ENCODE peak calls at places on chromosome 16, in nine cellular contexts. One of them, this sample, is unnamed.

GRCh38 chr16:70364399-70364798 is 17.7 kb downstream of the DDX19A start:
- DNase-seq in mesendoderm: no peak
- DNase-seq in GM13976: no peak
- DNase-seq in activated T-helper 9 cell treated with anti-CD3 and anti-CD28 coated beads, Interleukin-2, amount 50 U/mL, for 16 hours: no peak
- DNase-seq in activated CD8-positive, alpha-beta memory T cell treated with anti-CD3 and anti-CD28 coated beads, Interleukin-2, amount 10 ng/mL, durations not matched to agents 7 days and 5 days: no peak
- DNase-seq in GM03348: no peak
- DNase-seq in coronary artery: no peak
- DNase-seq in stimulated activated CD4-positive, alpha-beta T cell treated with anti-CD3 and anti-CD28 coated beads, Interleukin-4, amount 100 ng/mL, for 24 hours: no peak
- DNase-seq in ureter: no peak
- DNase-seq in this sample: no peak

GRCh38 chr16:59605706-59606105 is 871.6 kb upstream of the GOT2 start:
- DNase-seq in ureter: no peak
- DNase-seq in mesendoderm: no peak
- DNase-seq in coronary artery: no peak
- DNase-seq in stimulated activated CD4-positive, alpha-beta T cell treated with anti-CD3 and anti-CD28 coated beads, Interleukin-4, amount 100 ng/mL, for 24 hours: no peak
- DNase-seq in activated CD8-positive, alpha-beta memory T cell treated with anti-CD3 and anti-CD28 coated beads, Interleukin-2, amount 10 ng/mL, durations not matched to agents 7 days and 5 days: no peak
- DNase-seq in activated T-helper 9 cell treated with anti-CD3 and anti-CD28 coated beads, Interleukin-2, amount 50 U/mL, for 16 hours: no peak
- DNase-seq in GM03348: no peak
- DNase-seq in GM13976: no peak
- DNase-seq in this sample: no peak

GRCh38 chr16:69181-69580 is 3.2 kb downstream of the RHBDF1 start:
- DNase-seq in activated T-helper 9 cell treated with anti-CD3 and anti-CD28 coated beads, Interleukin-2, amount 50 U/mL, for 16 hours: no peak
- DNase-seq in GM03348: no peak
- DNase-seq in stimulated activated CD4-positive, alpha-beta T cell treated with anti-CD3 and anti-CD28 coated beads, Interleukin-4, amount 100 ng/mL, for 24 hours: no peak
- DNase-seq in activated CD8-positive, alpha-beta memory T cell treated with anti-CD3 and anti-CD28 coated beads, Interleukin-2, amount 10 ng/mL, durations not matched to agents 7 days and 5 days: no peak
- DNase-seq in mesendoderm: no peak
- DNase-seq in ureter: no peak
- DNase-seq in GM13976: no peak
- DNase-seq in coronary artery: no peak
- DNase-seq in this sample: no peak

GRCh38 chr16:61926766-61927165 is 109.5 kb downstream of the CDH8 start:
- DNase-seq in ureter: no peak
- DNase-seq in mesendoderm: no peak
- DNase-seq in activated CD8-positive, alpha-beta memory T cell treated with anti-CD3 and anti-CD28 coated beads, Interleukin-2, amount 10 ng/mL, durations not matched to agents 7 days and 5 days: no peak
- DNase-seq in stimulated activated CD4-positive, alpha-beta T cell treated with anti-CD3 and anti-CD28 coated beads, Interleukin-4, amount 100 ng/mL, for 24 hours: no peak
- DNase-seq in activated T-helper 9 cell treated with anti-CD3 and anti-CD28 coated beads, Interleukin-2, amount 50 U/mL, for 16 hours: no peak
- DNase-seq in GM13976: no peak
- DNase-seq in GM03348: no peak
- DNase-seq in coronary artery: no peak
- DNase-seq in this sample: no peak

GRCh38 chr16:78300469-78300868 is 201.0 kb downstream of the WWOX start:
- DNase-seq in mesendoderm: no peak
- DNase-seq in activated T-helper 9 cell treated with anti-CD3 and anti-CD28 coated beads, Interleukin-2, amount 50 U/mL, for 16 hours: no peak
- DNase-seq in activated CD8-positive, alpha-beta memory T cell treated with anti-CD3 and anti-CD28 coated beads, Interleukin-2, amount 10 ng/mL, durations not matched to agents 7 days and 5 days: no peak
- DNase-seq in GM13976: no peak
- DNase-seq in stimulated activated CD4-positive, alpha-beta T cell treated with anti-CD3 and anti-CD28 coated beads, Interleukin-4, amount 100 ng/mL, for 24 hours: no peak
- DNase-seq in ureter: no peak
- DNase-seq in GM03348: no peak
- DNase-seq in coronary artery: no peak
- DNase-seq in this sample: no peak

GRCh38 chr16:6643083-6643686 is 689.5 kb upstream of the RBFOX1 start:
- DNase-seq in mesendoderm: peak
- DNase-seq in GM13976: peak
- DNase-seq in ureter: peak
- DNase-seq in coronary artery: no peak
- DNase-seq in stimulated activated CD4-positive, alpha-beta T cell treated with anti-CD3 and anti-CD28 coated beads, Interleukin-4, amount 100 ng/mL, for 24 hours: peak
- DNase-seq in activated T-helper 9 cell treated with anti-CD3 and anti-CD28 coated beads, Interleukin-2, amount 50 U/mL, for 16 hours: peak
- DNase-seq in activated CD8-positive, alpha-beta memory T cell treated with anti-CD3 and anti-CD28 coated beads, Interleukin-2, amount 10 ng/mL, durations not matched to agents 7 days and 5 days: peak
- DNase-seq in GM03348: peak
- DNase-seq in this sample: peak

GRCh38 chr16:53726625-53727024 is 22.7 kb downstream of the FTO start:
- DNase-seq in GM13976: no peak
- DNase-seq in stimulated activated CD4-positive, alpha-beta T cell treated with anti-CD3 and anti-CD28 coated beads, Interleukin-4, amount 100 ng/mL, for 24 hours: no peak
- DNase-seq in coronary artery: no peak
- DNase-seq in activated T-helper 9 cell treated with anti-CD3 and anti-CD28 coated beads, Interleukin-2, amount 50 U/mL, for 16 hours: no peak
- DNase-seq in ureter: no peak
- DNase-seq in activated CD8-positive, alpha-beta memory T cell treated with anti-CD3 and anti-CD28 coated beads, Interleukin-2, amount 10 ng/mL, durations not matched to agents 7 days and 5 days: no peak
- DNase-seq in GM03348: no peak
- DNase-seq in mesendoderm: no peak
- DNase-seq in this sample: no peak

GRCh38 chr16:15491430-15491829 is 57.0 kb downstream of the BMERB1 start:
- DNase-seq in activated CD8-positive, alpha-beta memory T cell treated with anti-CD3 and anti-CD28 coated beads, Interleukin-2, amount 10 ng/mL, durations not matched to agents 7 days and 5 days: no peak
- DNase-seq in coronary artery: no peak
- DNase-seq in GM13976: no peak
- DNase-seq in mesendoderm: no peak
- DNase-seq in activated T-helper 9 cell treated with anti-CD3 and anti-CD28 coated beads, Interleukin-2, amount 50 U/mL, for 16 hours: no peak
- DNase-seq in GM03348: no peak
- DNase-seq in stimulated activated CD4-positive, alpha-beta T cell treated with anti-CD3 and anti-CD28 coated beads, Interleukin-4, amount 100 ng/mL, for 24 hours: no peak
- DNase-seq in ureter: no peak
- DNase-seq in this sample: no peak

GRCh38 chr16:70298988-70299938 is at the start of gene DDX19B:
- DNase-seq in GM13976: peak
- DNase-seq in mesendoderm: peak
- DNase-seq in ureter: peak
- DNase-seq in activated T-helper 9 cell treated with anti-CD3 and anti-CD28 coated beads, Interleukin-2, amount 50 U/mL, for 16 hours: peak
- DNase-seq in activated CD8-positive, alpha-beta memory T cell treated with anti-CD3 and anti-CD28 coated beads, Interleukin-2, amount 10 ng/mL, durations not matched to agents 7 days and 5 days: peak
- DNase-seq in stimulated activated CD4-positive, alpha-beta T cell treated with anti-CD3 and anti-CD28 coated beads, Interleukin-4, amount 100 ng/mL, for 24 hours: peak
- DNase-seq in coronary artery: peak
- DNase-seq in GM03348: peak
- DNase-seq in this sample: no peak

GRCh38 chr16:65667013-65667578 is 545.2 kb upstream of the CDH11 start:
- DNase-seq in coronary artery: no peak
- DNase-seq in GM03348: peak
- DNase-seq in ureter: no peak
- DNase-seq in GM13976: no peak
- DNase-seq in activated CD8-positive, alpha-beta memory T cell treated with anti-CD3 and anti-CD28 coated beads, Interleukin-2, amount 10 ng/mL, durations not matched to agents 7 days and 5 days: no peak
- DNase-seq in mesendoderm: peak
- DNase-seq in stimulated activated CD4-positive, alpha-beta T cell treated with anti-CD3 and anti-CD28 coated beads, Interleukin-4, amount 100 ng/mL, for 24 hours: no peak
- DNase-seq in activated T-helper 9 cell treated with anti-CD3 and anti-CD28 coated beads, Interleukin-2, amount 50 U/mL, for 16 hours: no peak
- DNase-seq in this sample: no peak

GRCh38 chr16:85395913-85396878 is 216.9 kb upstream of the GSE1 start:
- DNase-seq in mesendoderm: no peak
- DNase-seq in ureter: peak
- DNase-seq in coronary artery: no peak
- DNase-seq in stimulated activated CD4-positive, alpha-beta T cell treated with anti-CD3 and anti-CD28 coated beads, Interleukin-4, amount 100 ng/mL, for 24 hours: no peak
- DNase-seq in GM13976: no peak
- DNase-seq in activated T-helper 9 cell treated with anti-CD3 and anti-CD28 coated beads, Interleukin-2, amount 50 U/mL, for 16 hours: no peak
- DNase-seq in GM03348: peak
- DNase-seq in activated CD8-positive, alpha-beta memory T cell treated with anti-CD3 and anti-CD28 coated beads, Interleukin-2, amount 10 ng/mL, durations not matched to agents 7 days and 5 days: no peak
- DNase-seq in this sample: no peak

GRCh38 chr16:30449116-30449435 is 3.4 kb upstream of the SEPHS2 start:
- DNase-seq in activated CD8-positive, alpha-beta memory T cell treated with anti-CD3 and anti-CD28 coated beads, Interleukin-2, amount 10 ng/mL, durations not matched to agents 7 days and 5 days: no peak
- DNase-seq in activated T-helper 9 cell treated with anti-CD3 and anti-CD28 coated beads, Interleukin-2, amount 50 U/mL, for 16 hours: no peak
- DNase-seq in stimulated activated CD4-positive, alpha-beta T cell treated with anti-CD3 and anti-CD28 coated beads, Interleukin-4, amount 100 ng/mL, for 24 hours: no peak
- DNase-seq in mesendoderm: no peak
- DNase-seq in coronary artery: no peak
- DNase-seq in GM03348: no peak
- DNase-seq in ureter: no peak
- DNase-seq in GM13976: no peak
- DNase-seq in this sample: no peak

GRCh38 chr16:14070877-14071575 is at the start of gene MRTFB:
- DNase-seq in GM03348: peak
- DNase-seq in activated CD8-positive, alpha-beta memory T cell treated with anti-CD3 and anti-CD28 coated beads, Interleukin-2, amount 10 ng/mL, durations not matched to agents 7 days and 5 days: peak
- DNase-seq in ureter: peak
- DNase-seq in activated T-helper 9 cell treated with anti-CD3 and anti-CD28 coated beads, Interleukin-2, amount 50 U/mL, for 16 hours: peak
- DNase-seq in stimulated activated CD4-positive, alpha-beta T cell treated with anti-CD3 and anti-CD28 coated beads, Interleukin-4, amount 100 ng/mL, for 24 hours: peak
- DNase-seq in GM13976: peak
- DNase-seq in coronary artery: no peak
- DNase-seq in mesendoderm: peak
- DNase-seq in this sample: peak

GRCh38 chr16:84090212-84090611 is 26.5 kb downstream of the MBTPS1 start:
- DNase-seq in ureter: no peak
- DNase-seq in GM03348: no peak
- DNase-seq in mesendoderm: no peak
- DNase-seq in stimulated activated CD4-positive, alpha-beta T cell treated with anti-CD3 and anti-CD28 coated beads, Interleukin-4, amount 100 ng/mL, for 24 hours: no peak
- DNase-seq in activated CD8-positive, alpha-beta memory T cell treated with anti-CD3 and anti-CD28 coated beads, Interleukin-2, amount 10 ng/mL, durations not matched to agents 7 days and 5 days: no peak
- DNase-seq in activated T-helper 9 cell treated with anti-CD3 and anti-CD28 coated beads, Interleukin-2, amount 50 U/mL, for 16 hours: no peak
- DNase-seq in GM13976: no peak
- DNase-seq in coronary artery: no peak
- DNase-seq in this sample: no peak

GRCh38 chr16:66058181-66058580 is 308.3 kb upstream of the CDH5 start:
- DNase-seq in GM03348: no peak
- DNase-seq in activated CD8-positive, alpha-beta memory T cell treated with anti-CD3 and anti-CD28 coated beads, Interleukin-2, amount 10 ng/mL, durations not matched to agents 7 days and 5 days: no peak
- DNase-seq in coronary artery: no peak
- DNase-seq in stimulated activated CD4-positive, alpha-beta T cell treated with anti-CD3 and anti-CD28 coated beads, Interleukin-4, amount 100 ng/mL, for 24 hours: no peak
- DNase-seq in GM13976: no peak
- DNase-seq in mesendoderm: no peak
- DNase-seq in activated T-helper 9 cell treated with anti-CD3 and anti-CD28 coated beads, Interleukin-2, amount 50 U/mL, for 16 hours: no peak
- DNase-seq in ureter: no peak
- DNase-seq in this sample: no peak

GRCh38 chr16:30657866-30658730 is at the start of gene FBRS:
- DNase-seq in activated CD8-positive, alpha-beta memory T cell treated with anti-CD3 and anti-CD28 coated beads, Interleukin-2, amount 10 ng/mL, durations not matched to agents 7 days and 5 days: peak
- DNase-seq in mesendoderm: peak
- DNase-seq in GM13976: peak
- DNase-seq in coronary artery: peak
- DNase-seq in GM03348: peak
- DNase-seq in ureter: peak
- DNase-seq in activated T-helper 9 cell treated with anti-CD3 and anti-CD28 coated beads, Interleukin-2, amount 50 U/mL, for 16 hours: peak
- DNase-seq in stimulated activated CD4-positive, alpha-beta T cell treated with anti-CD3 and anti-CD28 coated beads, Interleukin-4, amount 100 ng/mL, for 24 hours: peak
- DNase-seq in this sample: peak

GRCh38 chr16:56421976-56422669 is 3.2 kb downstream of the AMFR start:
- DNase-seq in coronary artery: no peak
- DNase-seq in activated CD8-positive, alpha-beta memory T cell treated with anti-CD3 and anti-CD28 coated beads, Interleukin-2, amount 10 ng/mL, durations not matched to agents 7 days and 5 days: no peak
- DNase-seq in stimulated activated CD4-positive, alpha-beta T cell treated with anti-CD3 and anti-CD28 coated beads, Interleukin-4, amount 100 ng/mL, for 24 hours: no peak
- DNase-seq in GM03348: no peak
- DNase-seq in mesendoderm: no peak
- DNase-seq in activated T-helper 9 cell treated with anti-CD3 and anti-CD28 coated beads, Interleukin-2, amount 50 U/mL, for 16 hours: no peak
- DNase-seq in ureter: no peak
- DNase-seq in GM13976: no peak
- DNase-seq in this sample: no peak

GRCh38 chr16:17970816-17971291 is 365.7 kb downstream of the NPIPA8 start:
- DNase-seq in ureter: no peak
- DNase-seq in GM03348: no peak
- DNase-seq in GM13976: no peak
- DNase-seq in coronary artery: no peak
- DNase-seq in stimulated activated CD4-positive, alpha-beta T cell treated with anti-CD3 and anti-CD28 coated beads, Interleukin-4, amount 100 ng/mL, for 24 hours: no peak
- DNase-seq in activated CD8-positive, alpha-beta memory T cell treated with anti-CD3 and anti-CD28 coated beads, Interleukin-2, amount 10 ng/mL, durations not matched to agents 7 days and 5 days: no peak
- DNase-seq in mesendoderm: peak
- DNase-seq in activated T-helper 9 cell treated with anti-CD3 and anti-CD28 coated beads, Interleukin-2, amount 50 U/mL, for 16 hours: no peak
- DNase-seq in this sample: no peak

GRCh38 chr16:15954814-15955151 is 5.4 kb downstream of the ABCC1 start:
- DNase-seq in activated CD8-positive, alpha-beta memory T cell treated with anti-CD3 and anti-CD28 coated beads, Interleukin-2, amount 10 ng/mL, durations not matched to agents 7 days and 5 days: no peak
- DNase-seq in ureter: no peak
- DNase-seq in GM03348: peak
- DNase-seq in activated T-helper 9 cell treated with anti-CD3 and anti-CD28 coated beads, Interleukin-2, amount 50 U/mL, for 16 hours: no peak
- DNase-seq in stimulated activated CD4-positive, alpha-beta T cell treated with anti-CD3 and anti-CD28 coated beads, Interleukin-4, amount 100 ng/mL, for 24 hours: no peak
- DNase-seq in mesendoderm: no peak
- DNase-seq in GM13976: no peak
- DNase-seq in coronary artery: no peak
- DNase-seq in this sample: no peak

GRCh38 chr16:88374736-88375135 is 8.0 kb upstream of the ZNF469 start:
- DNase-seq in ureter: no peak
- DNase-seq in GM13976: no peak
- DNase-seq in activated T-helper 9 cell treated with anti-CD3 and anti-CD28 coated beads, Interleukin-2, amount 50 U/mL, for 16 hours: no peak
- DNase-seq in activated CD8-positive, alpha-beta memory T cell treated with anti-CD3 and anti-CD28 coated beads, Interleukin-2, amount 10 ng/mL, durations not matched to agents 7 days and 5 days: no peak
- DNase-seq in stimulated activated CD4-positive, alpha-beta T cell treated with anti-CD3 and anti-CD28 coated beads, Interleukin-4, amount 100 ng/mL, for 24 hours: no peak
- DNase-seq in coronary artery: no peak
- DNase-seq in GM03348: no peak
- DNase-seq in mesendoderm: no peak
- DNase-seq in this sample: no peak

GRCh38 chr16:31508706-31509523 is 724 bp upstream of the RUSF1 start:
- DNase-seq in GM03348: peak
- DNase-seq in mesendoderm: no peak
- DNase-seq in coronary artery: no peak
- DNase-seq in ureter: no peak
- DNase-seq in activated CD8-positive, alpha-beta memory T cell treated with anti-CD3 and anti-CD28 coated beads, Interleukin-2, amount 10 ng/mL, durations not matched to agents 7 days and 5 days: no peak
- DNase-seq in GM13976: no peak
- DNase-seq in stimulated activated CD4-positive, alpha-beta T cell treated with anti-CD3 and anti-CD28 coated beads, Interleukin-4, amount 100 ng/mL, for 24 hours: no peak
- DNase-seq in activated T-helper 9 cell treated with anti-CD3 and anti-CD28 coated beads, Interleukin-2, amount 50 U/mL, for 16 hours: no peak
- DNase-seq in this sample: no peak

GRCh38 chr16:16162591-16162990 is 60.7 kb downstream of the ABCC6 start:
- DNase-seq in coronary artery: no peak
- DNase-seq in ureter: no peak
- DNase-seq in GM03348: no peak
- DNase-seq in activated CD8-positive, alpha-beta memory T cell treated with anti-CD3 and anti-CD28 coated beads, Interleukin-2, amount 10 ng/mL, durations not matched to agents 7 days and 5 days: no peak
- DNase-seq in GM13976: no peak
- DNase-seq in stimulated activated CD4-positive, alpha-beta T cell treated with anti-CD3 and anti-CD28 coated beads, Interleukin-4, amount 100 ng/mL, for 24 hours: no peak
- DNase-seq in mesendoderm: no peak
- DNase-seq in activated T-helper 9 cell treated with anti-CD3 and anti-CD28 coated beads, Interleukin-2, amount 50 U/mL, for 16 hours: no peak
- DNase-seq in this sample: no peak

This sample was measured in COLO829.